ENCODE peak calls at places on chromosome 14, in four cellular contexts. I is HCT116, Q is GM23248, X is K562. H is an unnamed sample.

GRCh38 chr14:47675489-47676300 is at the start of gene MDGA2:
- DNase-seq in Q (peak), X (no peak), I (no peak), H (no peak)

GRCh38 chr14:73789996-73790581 is 61.5 kb upstream of the PTGR2 start:
- DNase-seq in X (no peak), Q (peak), I (no peak), H (peak)

GRCh38 chr14:26887842-26888241 is 290.0 kb upstream of the NOVA1 start:
- DNase-seq in Q (peak), X (no peak), I (no peak), H (no peak)

GRCh38 chr14:61491224-61491623 is 169.8 kb downstream of the PRKCH start:
- DNase-seq in X (no peak), Q (no peak), I (no peak), H (no peak)

GRCh38 chr14:91237219-91237618 is 7.3 kb downstream of the GPR68 start:
- DNase-seq in I (no peak), X (no peak), Q (peak), H (no peak)

GRCh38 chr14:61632401-61633195 is 62.7 kb upstream of the HIF1A start:
- DNase-seq in Q (no peak), I (no peak), X (no peak), H (no peak)

GRCh38 chr14:105859717-105860614 is 333.6 kb downstream of the TMEM121 start:
- DNase-seq in I (no peak), X (no peak), Q (no peak), H (peak)

GRCh38 chr14:49512147-49512551 is 74.0 kb downstream of the RPS29 start:
- DNase-seq in X (no peak), Q (peak), I (peak), H (no peak)

GRCh38 chr14:96410119-96410518 is 18.2 kb downstream of the AK7 start:
- DNase-seq in X (no peak), I (no peak), Q (no peak), H (no peak)

GRCh38 chr14:70391493-70392391 is 25.1 kb downstream of the SYNJ2BP start:
- DNase-seq in I (no peak), X (no peak), Q (no peak), H (no peak)

GRCh38 chr14:59199614-59200013 is 11.1 kb downstream of the DAAM1 start:
- DNase-seq in I (no peak), X (no peak), Q (no peak), H (no peak)

GRCh38 chr14:68961781-68962584 is 17.1 kb downstream of the ACTN1 start:
- DNase-seq in I (no peak), X (no peak), Q (peak), H (no peak)

GRCh38 chr14:68784995-68785816 is 7.7 kb downstream of the ZFP36L1 start:
- DNase-seq in I (peak), X (no peak), Q (peak), H (no peak)

GRCh38 chr14:58639842-58640484 is 2.2 kb downstream of the DACT1 start:
- DNase-seq in Q (peak), I (peak), X (peak), H (peak)

GRCh38 chr14:95597784-95598204 is 62.9 kb downstream of the GLRX5 start:
- DNase-seq in Q (peak), X (no peak), I (no peak), H (no peak)

DNA sequence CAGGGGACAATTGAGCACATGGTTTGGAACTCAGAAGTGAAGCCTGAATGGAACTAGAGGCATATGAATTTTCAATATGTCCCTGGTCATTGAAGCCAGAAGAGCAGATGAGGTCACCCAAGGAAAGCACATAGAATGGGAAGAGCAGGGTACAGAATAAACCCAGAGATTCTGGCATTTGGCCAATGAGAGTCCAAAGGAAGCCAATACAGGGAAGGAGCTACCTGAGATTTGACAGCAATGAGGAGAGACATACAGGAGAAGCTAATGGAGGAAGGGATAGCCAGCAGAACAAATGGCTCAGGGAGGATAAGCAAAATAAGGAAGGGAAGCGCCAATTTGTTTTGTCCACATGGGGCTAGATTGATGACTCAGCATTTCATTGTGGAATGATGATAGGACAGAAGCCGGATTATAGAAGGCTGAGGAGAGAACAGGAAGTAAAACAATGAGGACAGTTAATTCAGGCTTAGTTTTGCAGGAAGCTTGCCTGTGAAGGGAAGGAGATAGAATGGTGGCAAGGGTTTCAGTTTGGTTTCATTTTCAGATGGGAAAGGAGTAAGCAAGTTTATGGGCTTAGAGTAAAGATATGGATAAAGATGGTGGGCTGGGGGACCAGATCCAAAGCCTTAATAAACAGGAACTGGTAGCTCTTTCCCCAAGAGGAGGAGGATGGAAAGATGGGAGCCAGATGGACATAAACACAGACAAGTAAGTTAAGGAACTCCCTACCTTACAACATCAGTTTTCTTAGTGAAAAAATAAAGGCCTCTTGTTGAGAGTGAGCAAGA is 3.2 kb upstream of the SPTSSA start:
- DNase-seq in I (no peak), Q (peak), X (peak), H (no peak)
- H3K4me2 ChIP-seq in I (no peak), Q (no peak), X (peak), H (peak)

GRCh38 chr14:103337794-103338193 is 3.8 kb downstream of the EIF5 start:
- DNase-seq in I (no peak), X (no peak), Q (no peak), H (no peak)
- H3K9ac ChIP-seq in I (no peak), X (no peak), Q (no peak), H (no peak)

GRCh38 chr14:64701660-64702059 is 2.6 kb upstream of the PLEKHG3 start:
- DNase-seq in X (no peak), Q (no peak), I (no peak), H (no peak)

GRCh38 chr14:64696355-64696844 is 7.8 kb upstream of the PLEKHG3 start:
- DNase-seq in Q (no peak), I (no peak), X (no peak), H (no peak)

GRCh38 chr14:64700894-64701293 is 3.3 kb upstream of the PLEKHG3 start:
- DNase-seq in I (no peak), X (no peak), Q (no peak), H (no peak)

GRCh38 chr14:64700290-64700689 is 3.9 kb upstream of the PLEKHG3 start:
- DNase-seq in I (no peak), X (no peak), Q (no peak), H (no peak)

GRCh38 chr14:64698899-64699298 is 5.3 kb upstream of the PLEKHG3 start:
- DNase-seq in I (no peak), X (no peak), Q (no peak), H (no peak)
- H3K27ac ChIP-seq in I (no peak), X (no peak), Q (no peak), H (no peak)

GRCh38 chr14:102694530-102695171 is 82.6 kb upstream of the TRAF3 start:
- DNase-seq in I (peak), Q (peak), X (peak), H (peak)
- H3K4me2 ChIP-seq in I (no peak), Q (no peak), X (no peak), H (peak)

GRCh38 chr14:102222009-102222575 is 82.4 kb downstream of the WDR20 start:
- DNase-seq in X (no peak), I (no peak), Q (no peak), H (no peak)
- H3K9ac ChIP-seq in X (no peak), I (no peak), Q (no peak), H (no peak)

GRCh38 chr14:65231286-65231980 is 129.1 kb upstream of the MAX start:
- DNase-seq in I (no peak), X (no peak), Q (no peak), H (no peak)
- H3K27ac ChIP-seq in I (no peak), X (no peak), Q (no peak), H (no peak)

GRCh38 chr14:21263284-21264024 is 5.8 kb downstream of the HNRNPC start:
- DNase-seq in Q (peak), I (no peak), X (no peak), H (no peak)

GRCh38 chr14:21267431-21267845 is 1.8 kb downstream of the HNRNPC start:
- DNase-seq in I (no peak), X (no peak), Q (peak), H (peak)

GRCh38 chr14:21261824-21262223 is 7.4 kb downstream of the HNRNPC start:
- DNase-seq in X (no peak), I (no peak), Q (no peak), H (no peak)

GRCh38 chr14:21262410-21262809 is 6.8 kb downstream of the HNRNPC start:
- DNase-seq in I (no peak), Q (no peak), X (no peak), H (no peak)

GRCh38 chr14:21264025-21264801 is 5.0 kb downstream of the HNRNPC start:
- DNase-seq in X (no peak), I (no peak), Q (peak), H (no peak)
- H3K4me2 ChIP-seq in X (peak), I (peak), Q (peak), H (peak)

GRCh38 chr14:56129941-56130340 is 11.7 kb downstream of the PELI2 start:
- DNase-seq in I (no peak), X (no peak), Q (peak), H (no peak)

GRCh38 chr14:56131004-56131864 is 13.0 kb downstream of the PELI2 start:
- DNase-seq in Q (no peak), I (no peak), X (no peak), H (no peak)

GRCh38 chr14:56127156-56127555 is 8.9 kb downstream of the PELI2 start:
- DNase-seq in Q (no peak), I (no peak), X (no peak), H (no peak)

GRCh38 chr14:56126514-56126913 is 8.3 kb downstream of the PELI2 start:
- DNase-seq in I (no peak), X (no peak), Q (no peak), H (no peak)

DNA sequence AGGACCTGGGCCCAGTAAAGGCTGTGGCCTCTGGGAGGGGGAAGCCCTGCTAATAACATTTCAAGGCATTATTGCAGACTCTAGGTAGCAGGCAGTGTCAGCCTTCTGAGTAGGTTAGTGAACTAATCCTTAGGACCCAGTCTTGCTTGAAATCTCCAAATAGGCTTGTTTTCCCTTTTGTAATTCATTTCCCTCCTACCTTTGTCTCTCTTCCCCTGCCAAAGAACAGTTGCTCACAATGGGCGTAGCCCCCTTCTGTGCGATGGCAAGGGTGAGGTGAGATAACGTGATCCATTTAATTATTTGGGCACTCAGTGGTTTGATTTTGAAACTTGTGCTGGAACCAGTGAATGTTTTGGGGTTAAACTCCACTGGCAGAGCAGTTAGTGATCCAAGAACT is 10.9 kb downstream of the PELI2 start:
- DNase-seq in I (no peak), X (no peak), Q (no peak), H (no peak)
- H3K9ac ChIP-seq in I (no peak), X (no peak), Q (no peak), H (no peak)

DNA sequence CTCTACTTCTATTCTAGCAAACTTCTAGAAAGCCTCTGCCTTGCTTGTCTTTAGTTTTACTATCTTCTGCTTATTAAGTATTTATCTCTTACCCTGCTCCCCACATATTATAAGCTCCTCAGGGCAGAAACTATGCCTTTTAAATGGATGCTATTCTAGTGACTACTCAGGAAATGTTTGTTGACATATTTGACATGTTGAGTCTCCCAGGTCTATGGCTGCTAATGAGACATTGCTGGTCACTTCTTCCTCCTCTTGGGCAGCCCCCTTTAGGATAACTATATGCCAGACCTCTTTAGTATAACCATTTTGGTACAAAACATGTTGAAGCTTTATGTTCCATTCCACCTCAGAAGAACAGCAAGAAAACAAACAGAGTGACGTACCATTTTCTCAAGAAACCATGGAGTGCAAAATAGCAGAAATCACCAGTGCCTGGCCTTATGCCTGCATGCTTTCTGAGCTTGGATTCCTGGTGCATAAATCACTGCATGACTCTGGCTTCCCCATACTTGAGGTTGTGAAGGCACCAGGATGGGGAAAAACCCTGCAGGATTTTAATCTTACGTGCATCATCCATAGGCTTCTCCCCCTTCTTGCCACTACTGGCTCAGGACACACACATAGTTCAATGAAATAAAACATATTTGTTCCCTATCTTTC is 202.6 kb downstream of the TMX1 start:
- DNase-seq in Q (peak), X (no peak), I (no peak), H (no peak)
- H3K27ac ChIP-seq in Q (peak), X (no peak), I (no peak), H (no peak)

H was measured in Karpas-422.